ENCODE peak calls at places on chromosome 3, in four cellular contexts. One of them, this sample, is unnamed.
A peak's percentile ranks its signal among the peaks of the same experiment; 100 is the strongest.

GRCh38 chr3:197554196-197554561 is 1.6 kb downstream of the BDH1 start:
- DNase-seq in Kasumi-1: peak; percentile 50
- DNase-seq in NCI-H1436: no peak
- DNase-seq in NCI-H69: no peak
- DNase-seq in this sample: no peak

GRCh38 chr3:56314842-56315241 is 153.4 kb downstream of the ERC2 start:
- DNase-seq in Kasumi-1: no peak
- DNase-seq in NCI-H1436: no peak
- DNase-seq in NCI-H69: no peak
- DNase-seq in this sample: no peak

GRCh38 chr3:185208836-185209235 is 45.0 kb downstream of the EHHADH start:
- DNase-seq in NCI-H1436: no peak
- DNase-seq in Kasumi-1: no peak
- DNase-seq in NCI-H69: peak; percentile 18
- DNase-seq in this sample: no peak

GRCh38 chr3:32414527-32415202 is 23.0 kb downstream of the CMTM7 start:
- DNase-seq in Kasumi-1: peak; percentile 65
- DNase-seq in NCI-H1436: no peak
- DNase-seq in NCI-H69: no peak
- DNase-seq in this sample: no peak

GRCh38 chr3:4083225-4084015 is 219.7 kb upstream of the SETMAR start:
- DNase-seq in Kasumi-1: no peak
- DNase-seq in NCI-H1436: no peak
- DNase-seq in NCI-H69: no peak
- DNase-seq in this sample: no peak

GRCh38 chr3:170079466-170080165 is 41.8 kb downstream of the GPR160 start:
- DNase-seq in NCI-H1436: no peak
- DNase-seq in Kasumi-1: no peak
- DNase-seq in NCI-H69: no peak
- DNase-seq in this sample: no peak

GRCh38 chr3:177676947-177677587 is 479.8 kb upstream of the TBL1XR1 start:
- DNase-seq in Kasumi-1: no peak
- DNase-seq in NCI-H69: peak; percentile 28
- DNase-seq in NCI-H1436: peak; percentile 55
- DNase-seq in this sample: no peak

GRCh38 chr3:157261000-157261399 is 101.1 kb upstream of the CCNL1 start:
- DNase-seq in NCI-H1436: no peak
- DNase-seq in Kasumi-1: no peak
- DNase-seq in NCI-H69: no peak
- DNase-seq in this sample: no peak

GRCh38 chr3:1092771-1093170 is at the start of gene CNTN6:
- DNase-seq in Kasumi-1: no peak
- DNase-seq in NCI-H69: peak; percentile 54
- DNase-seq in NCI-H1436: no peak
- DNase-seq in this sample: no peak

GRCh38 chr3:37509069-37509468 is 334.7 kb upstream of the LRRFIP2 start:
- DNase-seq in NCI-H69: no peak
- DNase-seq in Kasumi-1: no peak
- DNase-seq in NCI-H1436: no peak
- DNase-seq in this sample: no peak

GRCh38 chr3:144760831-144761230 is 789.2 kb downstream of the DIPK2A start:
- DNase-seq in NCI-H1436: no peak
- DNase-seq in NCI-H69: no peak
- DNase-seq in Kasumi-1: no peak
- DNase-seq in this sample: no peak

GRCh38 chr3:120597445-120598049 is 1.4 kb downstream of the NDUFB4 start:
- DNase-seq in Kasumi-1: no peak
- DNase-seq in NCI-H1436: no peak
- DNase-seq in NCI-H69: no peak
- DNase-seq in this sample: no peak

GRCh38 chr3:23576379-23576959 is 229.3 kb upstream of the UBE2E1 start:
- DNase-seq in NCI-H1436: no peak
- DNase-seq in Kasumi-1: no peak
- DNase-seq in NCI-H69: peak; percentile 5
- DNase-seq in this sample: no peak

GRCh38 chr3:191958980-191959671 is 498.2 kb downstream of the PYDC2 start:
- DNase-seq in Kasumi-1: peak; percentile 67
- DNase-seq in NCI-H1436: no peak
- DNase-seq in NCI-H69: peak; percentile 46
- DNase-seq in this sample: no peak

GRCh38 chr3:172520332-172520831 is 2.8 kb downstream of the TNFSF10 start:
- DNase-seq in NCI-H69: no peak
- DNase-seq in Kasumi-1: no peak
- DNase-seq in NCI-H1436: no peak
- DNase-seq in this sample: no peak

GRCh38 chr3:44962606-44963393 is 13.2 kb downstream of the ZDHHC3 start:
- DNase-seq in Kasumi-1: no peak
- DNase-seq in NCI-H1436: peak; percentile 12
- DNase-seq in NCI-H69: peak; percentile 88
- DNase-seq in this sample: no peak

GRCh38 chr3:180913582-180914404 is 1.3 kb downstream of the FXR1 start:
- DNase-seq in NCI-H69: no peak
- DNase-seq in Kasumi-1: no peak
- DNase-seq in NCI-H1436: no peak
- DNase-seq in this sample: no peak

GRCh38 chr3:105173972-105174371 is 192.7 kb upstream of the ALCAM start:
- DNase-seq in Kasumi-1: no peak
- DNase-seq in NCI-H69: peak; percentile 9
- DNase-seq in NCI-H1436: no peak
- DNase-seq in this sample: no peak

GRCh38 chr3:66468016-66468735 is 32.6 kb downstream of the LRIG1 start:
- DNase-seq in Kasumi-1: no peak
- DNase-seq in NCI-H69: no peak
- DNase-seq in NCI-H1436: no peak
- DNase-seq in this sample: no peak